ENCODE peak calls at places on chromosomes 7 and 10, in five cellular contexts. Z, A, S, L and H are unnamed samples.

GRCh38 chr10:69710008-69710905 is 80.2 kb downstream of the FAM241B start:
- DNase-seq in Z (no peak), A (no peak), S (no peak), L (no peak), H (no peak)

GRCh38 chr7:38834357-38834756 is 74.6 kb downstream of the VPS41 start:
- DNase-seq in Z (no peak), A (no peak), S (no peak), L (no peak), H (no peak)

GRCh38 chr10:88652621-88653020 is 11.6 kb upstream of the LIPF start:
- DNase-seq in Z (no peak), A (no peak), S (no peak), L (no peak), H (no peak)

GRCh38 chr7:29924684-29925083 is 64.9 kb downstream of the SCRN1 start:
- DNase-seq in Z (no peak), A (no peak), S (no peak), L (no peak), H (no peak)

GRCh38 chr10:116665541-116666125 is 44.9 kb downstream of the PNLIPRP2 start:
- DNase-seq in Z (peak; percentile 25), A (no peak), S (no peak), L (no peak), H (no peak)

GRCh38 chr7:116327751-116328150 is 117.4 kb downstream of the TES start:
- DNase-seq in Z (no peak), A (no peak), S (no peak), L (no peak), H (no peak)

GRCh38 chr7:81690688-81691087 is 79.2 kb downstream of the HGF start:
- DNase-seq in Z (no peak), A (no peak), S (no peak), L (no peak), H (no peak)

GRCh38 chr10:106216085-106216484 is 948.4 kb downstream of the SORCS1 start:
- DNase-seq in Z (no peak), A (no peak), S (no peak), L (no peak), H (no peak)

GRCh38 chr10:68318331-68319059 is 13.4 kb upstream of the HNRNPH3 start:
- DNase-seq in Z (no peak), A (no peak), S (no peak), L (no peak), H (no peak)

GRCh38 chr10:77983384-77984341 is 45.7 kb downstream of the POLR3A start:
- DNase-seq in Z (no peak), A (no peak), S (no peak), L (no peak), H (no peak)

GRCh38 chr7:91569702-91570457 is 305.6 kb downstream of the FZD1 start:
- DNase-seq in Z (no peak), A (no peak), S (no peak), L (no peak), H (no peak)

GRCh38 chr7:44308741-44309270 is 16.6 kb downstream of the CAMK2B start:
- DNase-seq in Z (no peak), A (no peak), S (no peak), L (no peak), H (no peak)

GRCh38 chr10:44017483-44018145 is 367.3 kb downstream of the CXCL12 start:
- DNase-seq in Z (no peak), A (no peak), S (no peak), L (no peak), H (no peak)

GRCh38 chr10:103942866-103943265 is 24.1 kb upstream of the SLK start:
- DNase-seq in Z (no peak), A (no peak), S (no peak), L (no peak), H (no peak)

GRCh38 chr7:37037286-37037685 is 313.0 kb upstream of the AOAH start:
- DNase-seq in Z (no peak), A (no peak), S (no peak), L (no peak), H (no peak)

GRCh38 chr7:76427635-76428034 is 2.9 kb downstream of the ZP3 start:
- DNase-seq in Z (peak; percentile 5), A (no peak), S (no peak), L (no peak), H (no peak)

GRCh38 chr10:109837384-109837783 is 85.9 kb downstream of the XPNPEP1 start:
- DNase-seq in Z (no peak), A (no peak), S (no peak), L (no peak), H (no peak)

GRCh38 chr7:21675255-21675654 is 132.4 kb downstream of the DNAH11 start:
- DNase-seq in Z (no peak), A (no peak), S (no peak), L (no peak), H (no peak)

GRCh38 chr7:99270702-99271101 is 1.9 kb upstream of the MYH16 start:
- DNase-seq in Z (peak; percentile 18), A (no peak), S (no peak), L (no peak), H (no peak)

GRCh38 chr7:116780521-116780920 is 81.9 kb upstream of the CAPZA2 start:
- DNase-seq in Z (no peak), A (no peak), S (no peak), L (no peak), H (no peak)

GRCh38 chr10:110497438-110498086 is at the start of gene DUSP5:
- DNase-seq in Z (peak; percentile 92), A (peak; percentile 93), S (peak; percentile 92), L (peak; percentile 94), H (peak; percentile 96)

GRCh38 chr7:50679218-50680007 is 103.3 kb downstream of the GRB10 start:
- DNase-seq in Z (no peak), A (no peak), S (no peak), L (no peak), H (peak; percentile 48)

GRCh38 chr10:99921948-99922347 is 87.8 kb downstream of the DNMBP start:
- DNase-seq in Z (no peak), A (no peak), S (no peak), L (no peak), H (no peak)

GRCh38 chr7:27520828-27521790 is 141.6 kb downstream of the HIBADH start:
- DNase-seq in Z (no peak), A (no peak), S (no peak), L (no peak), H (no peak)

GRCh38 chr7:149715476-149715875 is 57.9 kb downstream of the ZNF467 start:
- DNase-seq in Z (no peak), A (no peak), S (no peak), L (no peak), H (no peak)

GRCh38 chr10:70668454-70668970 is 3.8 kb upstream of the ADAMTS14 start:
- DNase-seq in Z (no peak), A (no peak), S (no peak), L (no peak), H (no peak)

GRCh38 chr7:353746-354325 is 63.9 kb downstream of the FOXL3 start:
- DNase-seq in Z (no peak), A (no peak), S (no peak), L (no peak), H (no peak)

GRCh38 chr7:12303096-12303495 is 92.0 kb downstream of the TMEM106B start:
- DNase-seq in Z (no peak), A (no peak), S (no peak), L (no peak), H (no peak)

GRCh38 chr7:100803398-100804161 is 23.7 kb downstream of the EPHB4 start:
- DNase-seq in Z (peak; percentile 55), A (no peak), S (peak; percentile 38), L (peak; percentile 70), H (peak; percentile 46)

GRCh38 chr7:32462966-32463365 is 27.2 kb downstream of the LSM5 start:
- DNase-seq in Z (no peak), A (no peak), S (no peak), L (no peak), H (no peak)

GRCh38 chr7:89837515-89837914 is 316.8 kb upstream of the STEAP1 start:
- DNase-seq in Z (no peak), A (no peak), S (no peak), L (no peak), H (no peak)

GRCh38 chr7:77887567-77887966 is 89.0 kb downstream of the PHTF2 start:
- DNase-seq in Z (no peak), A (no peak), S (no peak), L (no peak), H (no peak)

GRCh38 chr10:13877154-13877909 is 290.6 kb downstream of the PRPF18 start:
- DNase-seq in Z (no peak), A (no peak), S (no peak), L (no peak), H (no peak)